ENCODE peak calls at places on chromosomes 11 and 22, in eight cellular contexts. V, W, U, O, H, F, I and R are unnamed samples.

GRCh38 chr22:46036558-46037408 is 59.8 kb upstream of the WNT7B start:
- DNase-seq in V (no peak), W (peak), U (no peak), O (no peak), H (peak), F (peak), I (no peak), R (no peak)

GRCh38 chr11:132234878-132235277 is 864.5 kb downstream of the NTM start:
- DNase-seq in V (no peak), W (no peak), U (no peak), O (peak), H (no peak), F (peak), I (no peak), R (no peak)

GRCh38 chr11:67996622-67997459 is 7.1 kb downstream of the UNC93B1 start:
- DNase-seq in V (peak), W (peak), U (peak), O (peak), H (peak), F (peak), I (no peak), R (no peak)

GRCh38 chr11:124402326-124402922 is 3.6 kb upstream of the OR8B3 start:
- DNase-seq in V (peak), W (peak), U (peak), O (peak), H (no peak), F (peak), I (no peak), R (no peak)

GRCh38 chr11:1222491-1223345 is at the start of gene MUC5B:
- DNase-seq in V (no peak), W (peak), U (no peak), O (no peak), H (peak), F (peak), I (no peak), R (no peak)

GRCh38 chr11:104992781-104993180 is 24.4 kb upstream of the CASP4 start:
- DNase-seq in V (no peak), W (no peak), U (no peak), O (no peak), H (no peak), F (no peak), I (no peak), R (no peak)

GRCh38 chr11:332651-333480 is 12.2 kb upstream of the IFITM3 start:
- DNase-seq in V (no peak), W (no peak), U (no peak), O (no peak), H (no peak), F (peak), I (no peak), R (no peak)

GRCh38 chr22:46379301-46379930 is 43.9 kb downstream of the TRMU start:
- DNase-seq in V (no peak), W (no peak), U (no peak), O (no peak), H (no peak), F (no peak), I (no peak), R (no peak)

GRCh38 chr11:83649468-83649915 is 363.3 kb upstream of the CCDC90B start:
- DNase-seq in V (no peak), W (no peak), U (no peak), O (no peak), H (no peak), F (no peak), I (no peak), R (no peak)

GRCh38 chr22:33923660-33924246 is 3.5 kb upstream of the LARGE1 start:
- DNase-seq in V (peak), W (peak), U (peak), O (peak), H (no peak), F (peak), I (no peak), R (no peak)

GRCh38 chr11:12057299-12057980 is 49.0 kb upstream of the DKK3 start:
- DNase-seq in V (no peak), W (no peak), U (no peak), O (no peak), H (peak), F (no peak), I (no peak), R (no peak)

GRCh38 chr22:50012201-50013181 is at the start of gene IL17REL:
- DNase-seq in V (no peak), W (peak), U (no peak), O (peak), H (no peak), F (peak), I (no peak), R (no peak)

GRCh38 chr11:43758942-43759341 is 78.4 kb downstream of the HSD17B12 start:
- DNase-seq in V (no peak), W (no peak), U (no peak), O (no peak), H (no peak), F (no peak), I (no peak), R (no peak)

GRCh38 chr11:13118691-13119090 is 109.6 kb downstream of the RASSF10 start:
- DNase-seq in V (no peak), W (no peak), U (no peak), O (no peak), H (no peak), F (peak), I (no peak), R (no peak)

GRCh38 chr11:59556115-59556882 is 45.0 kb downstream of the OR4D9 start:
- DNase-seq in V (peak), W (peak), U (peak), O (peak), H (no peak), F (peak), I (peak), R (peak)

GRCh38 chr11:35066029-35066428 is 72.9 kb upstream of the CD44 start:
- DNase-seq in V (no peak), W (no peak), U (no peak), O (no peak), H (no peak), F (no peak), I (no peak), R (no peak)

GRCh38 chr22:28883917-28884753 is 763 bp downstream of the ZNRF3 start:
- DNase-seq in V (no peak), W (peak), U (no peak), O (peak), H (peak), F (peak), I (no peak), R (peak)

GRCh38 chr11:35146074-35146521 is 7.1 kb downstream of the CD44 start:
- DNase-seq in V (no peak), W (no peak), U (no peak), O (no peak), H (no peak), F (no peak), I (no peak), R (no peak)

GRCh38 chr22:35043251-35043931 is 22.6 kb upstream of the ISX start:
- DNase-seq in V (no peak), W (no peak), U (no peak), O (no peak), H (no peak), F (no peak), I (no peak), R (no peak)

GRCh38 chr11:57275582-57275981 is 38.5 kb upstream of the APLNR start:
- DNase-seq in V (no peak), W (no peak), U (no peak), O (no peak), H (peak), F (no peak), I (no peak), R (no peak)

GRCh38 chr11:105719073-105719846 is 109.4 kb downstream of the GRIA4 start:
- DNase-seq in V (no peak), W (peak), U (no peak), O (no peak), H (no peak), F (no peak), I (peak), R (no peak)

GRCh38 chr11:130719516-130719915 is 196.8 kb downstream of the SNX19 start:
- DNase-seq in V (no peak), W (no peak), U (no peak), O (peak), H (no peak), F (peak), I (no peak), R (no peak)

GRCh38 chr22:16960884-16961249 is 47.2 kb downstream of the GAB4 start:
- DNase-seq in V (no peak), W (no peak), U (no peak), O (peak), H (peak), F (peak), I (no peak), R (no peak)

GRCh38 chr11:68030318-68031135 is at the start of gene NDUFS8:
- DNase-seq in V (peak), W (peak), U (peak), O (peak), H (peak), F (peak), I (peak), R (peak)

GRCh38 chr11:65953471-65953870 is 8.1 kb upstream of the SART1 start:
- DNase-seq in V (no peak), W (no peak), U (no peak), O (no peak), H (no peak), F (peak), I (no peak), R (no peak)

GRCh38 chr22:17706947-17707346 is 67.3 kb downstream of the BID start:
- DNase-seq in V (no peak), W (no peak), U (no peak), O (no peak), H (no peak), F (peak), I (no peak), R (no peak)

GRCh38 chr11:37688461-37688860 is 1090.4 kb upstream of the RAG2 start:
- DNase-seq in V (no peak), W (no peak), U (no peak), O (no peak), H (no peak), F (no peak), I (no peak), R (no peak)

GRCh38 chr11:57219021-57219627 is 17.9 kb downstream of the APLNR start:
- DNase-seq in V (no peak), W (no peak), U (no peak), O (peak), H (no peak), F (no peak), I (no peak), R (no peak)

GRCh38 chr22:41003041-41003440 is 51.9 kb downstream of the RBX1 start:
- DNase-seq in V (no peak), W (no peak), U (no peak), O (no peak), H (no peak), F (no peak), I (no peak), R (no peak)

GRCh38 chr22:46710842-46711241 is 27.2 kb downstream of the CERK start:
- DNase-seq in V (peak), W (no peak), U (no peak), O (no peak), H (no peak), F (no peak), I (no peak), R (no peak)